ENCODE peak calls at places on chromosome 1, in four cellular contexts. One of them, this sample, is unnamed. For H3K4me1, the result is how much of the 10 kb centered on the place peaks cover.

GRCh38 chr1:233368106-233368783 is 40.7 kb downstream of the MAP3K21 start:
- DNase-seq in thoracic aorta: no peak
- DNase-seq in A549: no peak
- DNase-seq in H1: no peak
- DNase-seq in this sample: no peak

GRCh38 chr1:45205000-45205909 is 1.1 kb downstream of the ZSWIM5 start:
- DNase-seq in thoracic aorta: no peak
- DNase-seq in H1: no peak
- DNase-seq in A549: peak
- DNase-seq in this sample: no peak

GRCh38 chr1:213381572-213382084 is 330.6 kb downstream of the RPS6KC1 start:
- DNase-seq in thoracic aorta: no peak
- DNase-seq in H1: no peak
- DNase-seq in A549: no peak
- DNase-seq in this sample: no peak

GRCh38 chr1:38129473-38129872 is 82.9 kb upstream of the POU3F1 start:
- DNase-seq in A549: no peak
- DNase-seq in H1: no peak
- DNase-seq in thoracic aorta: no peak
- DNase-seq in this sample: no peak

GRCh38 chr1:84892657-84893618 is at the start of gene LPAR3:
- DNase-seq in A549: no peak
- DNase-seq in H1: no peak
- DNase-seq in thoracic aorta: no peak
- DNase-seq in this sample: no peak

GRCh38 chr1:62841587-62842169 is 57.7 kb downstream of the ATG4C start:
- DNase-seq in A549: peak
- DNase-seq in thoracic aorta: no peak
- DNase-seq in H1: no peak
- DNase-seq in this sample: no peak

GRCh38 chr1:234408757-234409156 is 35.5 kb downstream of the COA6 start:
- DNase-seq in H1: no peak
- DNase-seq in A549: no peak
- DNase-seq in thoracic aorta: no peak
- DNase-seq in this sample: no peak

GRCh38 chr1:83418558-83418957 is 580.4 kb downstream of the TTLL7 start:
- DNase-seq in thoracic aorta: no peak
- DNase-seq in A549: no peak
- DNase-seq in H1: no peak
- DNase-seq in this sample: no peak

GRCh38 chr1:153679337-153680119 is 1.0 kb downstream of the NPR1 start:
- DNase-seq in A549: no peak
- DNase-seq in H1: no peak
- DNase-seq in thoracic aorta: no peak
- DNase-seq in this sample: no peak

GRCh38 chr1:79551321-79551720 is 544.8 kb upstream of the ADGRL4 start:
- DNase-seq in H1: no peak
- DNase-seq in thoracic aorta: no peak
- DNase-seq in A549: no peak
- DNase-seq in this sample: no peak

GRCh38 chr1:32208891-32209309 is at the start of gene DCDC2B:
- DNase-seq in H1: no peak
- DNase-seq in thoracic aorta: no peak
- DNase-seq in A549: no peak
- DNase-seq in this sample: no peak

GRCh38 chr1:52662645-52663313 is 29.8 kb downstream of the SHISAL2A start:
- DNase-seq in thoracic aorta: no peak
- DNase-seq in A549: peak
- DNase-seq in H1: peak
- DNase-seq in this sample: no peak

GRCh38 chr1:58782308-58783089 is 1.3 kb downstream of the JUN start:
- DNase-seq in thoracic aorta: no peak
- DNase-seq in A549: no peak
- DNase-seq in H1: no peak
- DNase-seq in this sample: peak

GRCh38 chr1:3275471-3276340 is 178.8 kb upstream of the ARHGEF16 start:
- DNase-seq in thoracic aorta: peak
- DNase-seq in H1: no peak
- DNase-seq in A549: no peak
- DNase-seq in this sample: no peak

GRCh38 chr1:231630558-231631205 is 4.1 kb downstream of the DISC1 start:
- DNase-seq in H1: no peak
- DNase-seq in A549: no peak
- DNase-seq in thoracic aorta: no peak
- DNase-seq in this sample: no peak

DNA sequence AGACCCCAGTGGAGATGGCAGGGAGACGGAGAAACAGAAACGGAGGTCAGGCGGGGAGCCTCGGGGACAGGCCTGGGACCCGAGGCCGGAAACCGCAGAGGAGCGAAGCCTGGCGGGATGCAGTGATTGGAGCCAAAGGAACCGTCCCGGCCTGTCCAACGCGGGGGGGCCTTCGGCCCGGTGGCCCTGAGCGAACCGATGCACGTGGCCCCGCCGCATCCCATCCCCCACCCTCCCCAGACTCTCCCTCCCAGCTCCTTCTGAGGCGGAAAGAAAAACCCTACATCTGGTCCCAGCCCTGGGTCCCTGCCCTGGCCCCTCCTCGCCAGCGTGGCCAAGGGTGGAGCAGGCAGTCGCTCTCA is 1.2 kb upstream of the CRABP2 start:
- DNase-seq in A549: no peak
- DNase-seq in H1: no peak
- DNase-seq in thoracic aorta: no peak
- DNase-seq in this sample: no peak
- H3K4me3 ChIP-seq in A549: no peak
- H3K4me3 ChIP-seq in H1: peak
- H3K4me3 ChIP-seq in thoracic aorta: peak
- H3K4me3 ChIP-seq in this sample: peak

GRCh38 chr1:35576061-35576765 is 3.1 kb downstream of the TFAP2E start:
- DNase-seq in A549: no peak
- DNase-seq in thoracic aorta: no peak
- DNase-seq in H1: no peak
- DNase-seq in this sample: no peak

GRCh38 chr1:35577071-35577998 is 4.2 kb downstream of the TFAP2E start:
- DNase-seq in thoracic aorta: no peak
- DNase-seq in H1: no peak
- DNase-seq in A549: no peak
- DNase-seq in this sample: no peak

GRCh38 chr1:35574655-35575400 is 1.7 kb downstream of the TFAP2E start:
- DNase-seq in H1: no peak
- DNase-seq in thoracic aorta: no peak
- DNase-seq in A549: no peak
- DNase-seq in this sample: no peak

GRCh38 chr1:35573776-35574654 is 901 bp downstream of the TFAP2E start:
- DNase-seq in A549: no peak
- DNase-seq in thoracic aorta: no peak
- DNase-seq in H1: no peak
- DNase-seq in this sample: no peak

GRCh38 chr1:35575401-35575958 is 2.4 kb downstream of the TFAP2E start:
- DNase-seq in H1: no peak
- DNase-seq in thoracic aorta: no peak
- DNase-seq in A549: no peak
- DNase-seq in this sample: no peak
- H3K4me1 ChIP-seq in H1: under half
- H3K4me1 ChIP-seq in thoracic aorta: under half
- H3K4me1 ChIP-seq in A549: under half
- H3K4me1 ChIP-seq in this sample: under half

GRCh38 chr1:227391871-227392270 is 73.6 kb upstream of the CDC42BPA start:
- DNase-seq in H1: no peak
- DNase-seq in thoracic aorta: no peak
- DNase-seq in A549: no peak
- DNase-seq in this sample: no peak

GRCh38 chr1:227388214-227388613 is 69.9 kb upstream of the CDC42BPA start:
- DNase-seq in thoracic aorta: no peak
- DNase-seq in A549: no peak
- DNase-seq in H1: no peak
- DNase-seq in this sample: no peak

GRCh38 chr1:227391204-227391603 is 72.9 kb upstream of the CDC42BPA start:
- DNase-seq in A549: no peak
- DNase-seq in thoracic aorta: no peak
- DNase-seq in H1: no peak
- DNase-seq in this sample: no peak

GRCh38 chr1:227390525-227390924 is 72.2 kb upstream of the CDC42BPA start:
- DNase-seq in H1: no peak
- DNase-seq in thoracic aorta: no peak
- DNase-seq in A549: no peak
- DNase-seq in this sample: no peak

DNA sequence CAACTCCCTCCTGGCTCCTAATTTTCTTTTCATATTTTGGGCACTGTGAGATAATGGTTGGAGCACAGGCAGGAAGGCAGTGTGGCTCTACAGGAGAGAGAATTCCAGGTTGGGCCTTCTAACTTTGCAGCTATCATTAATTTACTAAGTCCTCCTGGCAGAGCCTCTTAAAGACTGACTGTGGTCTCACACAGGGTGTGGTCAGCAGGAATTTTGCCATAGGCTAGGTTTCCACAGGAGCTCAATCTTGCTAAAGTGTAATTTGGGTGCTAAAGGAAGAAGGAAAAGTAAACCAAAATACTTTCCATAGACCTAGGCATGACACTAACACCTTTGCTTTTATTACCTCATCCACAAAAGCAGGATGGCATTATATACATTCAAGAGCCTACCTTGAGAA is 70.5 kb upstream of the CDC42BPA start:
- DNase-seq in H1: no peak
- DNase-seq in A549: no peak
- DNase-seq in thoracic aorta: no peak
- DNase-seq in this sample: no peak
- H3K4me3 ChIP-seq in H1: no peak
- H3K4me3 ChIP-seq in A549: no peak
- H3K4me3 ChIP-seq in thoracic aorta: no peak
- H3K4me3 ChIP-seq in this sample: no peak

GRCh38 chr1:156150107-156151000 is 3.0 kb upstream of the SEMA4A start:
- DNase-seq in thoracic aorta: no peak
- DNase-seq in H1: no peak
- DNase-seq in A549: no peak
- DNase-seq in this sample: no peak
- H3K4me1 ChIP-seq in thoracic aorta: under half
- H3K4me1 ChIP-seq in H1: under half
- H3K4me1 ChIP-seq in A549: under half
- H3K4me1 ChIP-seq in this sample: under half

GRCh38 chr1:26114165-26114927 is 2.7 kb downstream of the PDIK1L start:
- DNase-seq in H1: no peak
- DNase-seq in A549: no peak
- DNase-seq in thoracic aorta: no peak
- DNase-seq in this sample: no peak
- H3K4me3 ChIP-seq in H1: no peak
- H3K4me3 ChIP-seq in A549: no peak
- H3K4me3 ChIP-seq in thoracic aorta: no peak
- H3K4me3 ChIP-seq in this sample: no peak

This sample was measured in esophagus squamous epithelium.